ENCODE peak calls at places on chromosome 6, in five cellular contexts. B is stimulated activated CD8-positive, alpha-beta memory T cell treated with anti-CD3 and anti-CD28 coated beads, Interleukin-7, amount 100 ng/mL, for 1 hour; C is fibroblast of lung; F is stimulated activated CD4-positive, alpha-beta T cell treated with anti-CD3 and anti-CD28 coated beads, Interleukin-2, amount 100 ng/mL, for 48 hours; X is posterior vena cava. H is an unnamed sample.

GRCh38 chr6:170083236-170084051 is 207.4 kb downstream of the DLL1 start:
- DNase-seq in B (no peak), C (no peak), F (no peak), X (peak), H (no peak)

GRCh38 chr6:153031335-153031955 is 28.9 kb upstream of the MTRF1L start:
- DNase-seq in B (no peak), C (peak), F (no peak), X (no peak), H (no peak)

GRCh38 chr6:88609973-88610372 is 353.4 kb downstream of the RNGTT start:
- DNase-seq in B (no peak), C (no peak), F (no peak), X (no peak), H (no peak)

GRCh38 chr6:132733288-132733687 is 19.4 kb upstream of the VNN1 start:
- DNase-seq in B (no peak), C (no peak), F (no peak), X (no peak), H (no peak)

GRCh38 chr6:56220078-56220477 is 27.3 kb downstream of the COL21A1 start:
- DNase-seq in B (no peak), C (no peak), F (no peak), X (no peak), H (no peak)

GRCh38 chr6:108837236-108837971 is 10.8 kb upstream of the ARMC2 start:
- DNase-seq in B (no peak), C (peak), F (no peak), X (no peak), H (no peak)

GRCh38 chr6:75230484-75231325 is 12.9 kb downstream of the COX7A2 start:
- DNase-seq in B (no peak), C (peak), F (no peak), X (no peak), H (no peak)

GRCh38 chr6:6920984-6921313 is 186.8 kb upstream of the RREB1 start:
- DNase-seq in B (no peak), C (no peak), F (no peak), X (no peak), H (no peak)

GRCh38 chr6:141326925-141327324 is 805.8 kb upstream of the GJE1 start:
- DNase-seq in B (no peak), C (no peak), F (no peak), X (no peak), H (no peak)

GRCh38 chr6:70303034-70303525 is at the start of gene COL9A1:
- DNase-seq in B (no peak), C (no peak), F (no peak), X (no peak), H (no peak)

GRCh38 chr6:130222775-130223174 is at the start of gene SAMD3:
- DNase-seq in B (no peak), C (no peak), F (no peak), X (no peak), H (no peak)

GRCh38 chr6:118284736-118285360 is 263.2 kb upstream of the PLN start:
- DNase-seq in B (no peak), C (peak), F (no peak), X (no peak), H (no peak)

GRCh38 chr6:93407186-93407585 is 12.2 kb downstream of the EPHA7 start:
- DNase-seq in B (no peak), C (peak), F (no peak), X (no peak), H (peak)

GRCh38 chr6:169409742-169410312 is 156.2 kb upstream of the THBS2 start:
- DNase-seq in B (no peak), C (no peak), F (no peak), X (no peak), H (no peak)

GRCh38 chr6:108619431-108620197 is 58.9 kb downstream of the FOXO3 start:
- DNase-seq in B (no peak), C (peak), F (no peak), X (no peak), H (no peak)

GRCh38 chr6:44171899-44172546 is 13.4 kb downstream of the CAPN11 start:
- DNase-seq in B (no peak), C (no peak), F (no peak), X (peak), H (no peak)

GRCh38 chr6:54404791-54405190 is 96.5 kb downstream of the TINAG start:
- DNase-seq in B (no peak), C (peak), F (no peak), X (no peak), H (no peak)

GRCh38 chr6:44967481-44967880 is 360.6 kb upstream of the RUNX2 start:
- DNase-seq in B (no peak), C (peak), F (no peak), X (no peak), H (no peak)

GRCh38 chr6:129104560-129104959 is 221.6 kb downstream of the LAMA2 start:
- DNase-seq in B (no peak), C (peak), F (no peak), X (no peak), H (no peak)

GRCh38 chr6:11900662-11901598 is 111.2 kb upstream of the HIVEP1 start:
- DNase-seq in B (no peak), C (peak), F (no peak), X (no peak), H (no peak)

GRCh38 chr6:53347250-53347920 is 1.4 kb downstream of the ELOVL5 start:
- DNase-seq in B (no peak), C (peak), F (no peak), X (no peak), H (no peak)

GRCh38 chr6:110999634-111000270 is 17.9 kb downstream of the RPF2 start:
- DNase-seq in B (no peak), C (peak), F (no peak), X (no peak), H (no peak)

GRCh38 chr6:119862719-119863118 is 513.2 kb upstream of the MAN1A1 start:
- DNase-seq in B (no peak), C (no peak), F (no peak), X (no peak), H (no peak)

GRCh38 chr6:44133003-44133931 is 5.9 kb downstream of the TMEM63B start:
- DNase-seq in B (no peak), C (peak), F (no peak), X (no peak), H (no peak)

H was measured in glomerular endothelial cell.